ENCODE peak calls at places on chromosome 1, in nine cellular contexts. J is astrocyte; L is GM23338; O is ascending aorta; M is CD8-positive, alpha-beta T cell; A is tibial nerve; G is PC-3; N is PC-9; E is ovary. Z is an unnamed sample.

GRCh38 chr1:221708076-221708571 is 33.8 kb downstream of the DUSP10 start:
- DNase-seq in N (no peak), J (peak; percentile 76), G (no peak), E (no peak), O (no peak), L (no peak), M (no peak), A (no peak), Z (no peak)

GRCh38 chr1:219657186-219657585 is 44.3 kb upstream of the ZC3H11B start:
- DNase-seq in G (no peak), M (no peak), E (no peak), A (no peak), N (no peak), J (no peak), L (no peak), O (no peak), Z (no peak)

GRCh38 chr1:162357681-162358266 is 18.9 kb downstream of the SPATA46 start:
- DNase-seq in E (no peak), O (no peak), L (peak; percentile 88), J (no peak), N (no peak), G (peak; percentile 75), A (no peak), M (no peak), Z (no peak)

GRCh38 chr1:162168261-162168660 is 98.8 kb downstream of the NOS1AP start:
- DNase-seq in O (no peak), E (no peak), M (no peak), L (no peak), J (no peak), N (peak; percentile 53), G (peak; percentile 84), A (no peak), Z (peak; percentile 81)

GRCh38 chr1:92877081-92877711 is 45.4 kb downstream of the RPL5 start:
- DNase-seq in E (no peak), O (no peak), A (no peak), N (no peak), J (no peak), M (no peak), L (no peak), G (no peak), Z (no peak)

GRCh38 chr1:20216574-20216973 is 30.3 kb upstream of the PLA2G2C start:
- DNase-seq in L (peak; percentile 60), J (no peak), N (no peak), M (no peak), A (no peak), G (peak; percentile 71), E (no peak), O (no peak), Z (no peak)

GRCh38 chr1:41648844-41649243 is 164.4 kb upstream of the EDN2 start:
- DNase-seq in L (no peak), M (no peak), J (no peak), G (no peak), O (peak; percentile 35), A (no peak), N (no peak), E (no peak), Z (no peak)

GRCh38 chr1:160427625-160428024 is 27.3 kb downstream of the VANGL2 start:
- DNase-seq in E (no peak), J (no peak), G (no peak), O (peak; percentile 42), L (no peak), M (no peak), N (no peak), A (no peak), Z (no peak)

GRCh38 chr1:40039245-40039756 is 1.2 kb upstream of the CAP1 start:
- DNase-seq in E (no peak), L (no peak), A (no peak), J (no peak), N (no peak), M (no peak), G (peak; percentile 34), O (no peak), Z (no peak)

GRCh38 chr1:22075718-22076117 is 23.2 kb downstream of the CDC42 start:
- DNase-seq in G (no peak), O (no peak), M (no peak), N (no peak), E (no peak), L (no peak), J (no peak), A (no peak), Z (no peak)

GRCh38 chr1:22074803-22075202 is 22.3 kb downstream of the CDC42 start:
- DNase-seq in A (no peak), E (no peak), O (no peak), J (no peak), N (no peak), L (peak; percentile 31), M (no peak), G (no peak), Z (no peak)

GRCh38 chr1:22078133-22078532 is 25.6 kb downstream of the CDC42 start:
- DNase-seq in M (no peak), G (no peak), L (no peak), N (no peak), J (no peak), E (no peak), A (no peak), O (no peak), Z (no peak)

GRCh38 chr1:22077728-22078127 is 25.2 kb downstream of the CDC42 start:
- DNase-seq in L (no peak), G (no peak), J (peak; percentile 42), O (no peak), E (no peak), M (no peak), A (no peak), N (no peak), Z (no peak)

GRCh38 chr1:22076346-22076745 is 23.8 kb downstream of the CDC42 start:
- DNase-seq in O (no peak), M (no peak), E (no peak), L (no peak), A (no peak), J (no peak), G (no peak), N (no peak), Z (no peak)
- H3K27ac ChIP-seq in O (no peak overlapping the region), M (no peak overlapping the region), E (no peak overlapping the region), L (no peak overlapping the region), A (no peak overlapping the region), J (no peak overlapping the region), G (no peak overlapping the region), N (no peak overlapping the region), Z (no peak overlapping the region)

DNA sequence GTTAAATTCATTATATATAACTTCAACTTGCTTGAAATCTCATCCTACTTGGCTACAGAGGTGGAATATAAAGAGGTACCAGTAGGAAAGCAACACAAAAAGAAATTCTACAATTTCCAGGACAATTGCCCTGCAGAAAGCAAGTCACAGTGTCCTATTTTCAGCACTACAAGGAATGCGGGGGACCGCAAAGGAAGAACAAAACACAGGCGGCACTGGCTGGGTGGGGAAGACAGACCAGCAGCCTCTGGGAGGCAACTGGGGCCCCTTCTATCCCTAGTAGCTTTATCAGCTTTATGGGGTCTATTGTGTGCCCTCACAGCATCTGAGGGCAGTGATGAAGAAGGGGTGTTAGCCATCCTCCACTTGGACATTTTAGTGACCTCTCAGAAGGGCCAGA is 30.5 kb downstream of the SLC9A1 start:
- DNase-seq in G (no peak), O (no peak), E (no peak), J (no peak), L (no peak), N (no peak), A (no peak), M (no peak), Z (no peak)
- TF ChIP-seq CTCF in G (no peak), O (no peak), E (no peak), J (no peak), L (no peak), N (no peak), A (no peak), M (no peak), Z (no peak)

GRCh38 chr1:226429051-226429461 is 21.2 kb upstream of the PARP1 start:
- DNase-seq in N (no peak), J (no peak), G (peak; percentile 55), A (no peak), L (no peak), E (no peak), M (peak; percentile 14), O (no peak), Z (no peak)

GRCh38 chr1:226429868-226430715 is 22.2 kb upstream of the PARP1 start:
- DNase-seq in E (no peak), A (no peak), O (no peak), J (no peak), M (no peak), L (no peak), G (no peak), N (no peak), Z (no peak)

GRCh38 chr1:226427131-226427530 is 19.2 kb upstream of the PARP1 start:
- DNase-seq in N (no peak), O (no peak), G (no peak), A (no peak), M (no peak), L (no peak), E (no peak), J (no peak), Z (no peak)

GRCh38 chr1:226425431-226426031 is 17.6 kb upstream of the PARP1 start:
- DNase-seq in A (no peak), G (no peak), E (no peak), L (no peak), O (no peak), N (no peak), J (no peak), M (peak; percentile 35), Z (no peak)

DNA sequence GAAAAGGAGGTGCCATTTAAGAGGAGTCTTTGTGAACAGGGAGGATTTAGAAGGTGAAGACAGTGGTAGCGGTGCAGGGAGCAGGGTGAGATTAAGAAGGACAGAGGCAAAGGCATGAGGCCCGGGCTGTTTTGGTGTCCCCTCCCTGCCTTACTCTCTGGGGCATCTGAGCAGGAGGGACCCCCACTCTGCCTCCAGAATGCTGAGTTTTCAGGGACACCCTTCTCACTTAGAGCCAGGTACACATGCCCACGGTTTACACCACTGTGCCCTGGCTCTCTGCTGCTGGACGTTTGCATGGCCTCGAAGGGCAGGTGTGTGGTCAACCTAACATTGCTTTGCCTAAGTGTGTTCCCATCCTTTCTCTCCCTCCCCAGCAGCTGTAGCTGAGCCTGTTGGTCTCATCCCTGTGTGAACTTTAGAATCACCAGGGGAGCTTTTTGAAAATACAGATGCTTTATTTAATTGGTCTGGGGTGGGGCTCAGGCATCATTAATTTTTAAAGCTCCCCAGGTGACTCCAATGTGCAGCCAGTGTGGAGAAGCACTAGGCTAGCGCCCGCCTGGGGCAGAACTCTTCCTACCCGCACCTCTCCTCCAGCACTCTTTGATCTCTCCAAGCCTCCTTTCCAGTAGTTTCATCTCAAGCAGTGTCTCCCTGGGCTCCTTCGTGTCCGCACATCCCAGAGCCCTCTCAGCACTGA is 20.6 kb upstream of the PARP1 start:
- DNase-seq in J (no peak), N (no peak), E (no peak), L (no peak), A (no peak), O (no peak), M (no peak), G (no peak), Z (no peak)
- H3K4me1 ChIP-seq in J (peaks cover 5% of the 10 kb centered on the region), N (no peaks in the 10 kb centered on the region), E (peaks cover 4% of the 10 kb centered on the region), L (no peaks in the 10 kb centered on the region), A (no peaks in the 10 kb centered on the region), O (no peaks in the 10 kb centered on the region), M (peaks cover 30% of the 10 kb centered on the region), G (peaks cover 5% of the 10 kb centered on the region), Z (no peaks in the 10 kb centered on the region)

DNA sequence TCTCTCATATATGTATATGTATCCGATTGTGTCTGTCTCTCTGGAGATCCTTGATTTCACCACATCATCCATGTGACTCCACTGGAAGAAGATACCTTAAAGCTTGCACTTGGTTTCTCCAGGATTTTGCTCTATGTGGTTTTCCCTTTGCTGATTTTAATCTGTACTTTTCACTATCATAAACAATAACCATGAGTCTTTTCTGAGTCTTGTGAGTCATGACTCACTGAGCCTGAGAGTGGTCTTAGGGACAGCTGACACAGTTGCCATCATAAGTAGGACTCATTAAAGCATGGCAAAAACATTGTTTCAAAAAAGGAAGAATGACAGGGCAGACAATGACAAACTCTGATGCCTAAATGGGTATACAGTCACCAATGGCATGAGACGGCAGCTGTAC is 226.2 kb downstream of the AKT3 start:
- DNase-seq in A (no peak), G (peak; percentile 18), O (no peak), N (no peak), L (no peak), E (no peak), M (no peak), J (peak; percentile 40), Z (no peak)
- H3K27ac ChIP-seq in A (no peak overlapping the region), G (no peak overlapping the region), O (no peak overlapping the region), N (no peak overlapping the region), L (no peak overlapping the region), E (no peak overlapping the region), M (no peak overlapping the region), J (no peak overlapping the region), Z (no peak overlapping the region)

Z was measured in pancreas.